ENCODE peak calls at places on chromosomes 16 and 17, in five cellular contexts. U, V, M, D and R are unnamed samples.

GRCh38 chr17:75691371-75692290 is 24.5 kb downstream of the SAP30BP start:
- DNase-seq in U (peak; percentile 89), V (no peak), M (no peak), D (peak; percentile 64), R (no peak)

GRCh38 chr16:30095166-30096078 is 591 bp downstream of the YPEL3 start:
- DNase-seq in U (no peak), V (no peak), M (no peak), D (no peak), R (peak; percentile 38)

GRCh38 chr17:35807371-35808144 is 1.7 kb upstream of the TAF15 start:
- DNase-seq in U (no peak), V (peak; percentile 51), M (no peak), D (no peak), R (no peak)

GRCh38 chr17:80012751-80013741 is 22.6 kb downstream of the TBC1D16 start:
- DNase-seq in U (no peak), V (no peak), M (no peak), D (no peak), R (no peak)

GRCh38 chr17:10135539-10136257 is 62.7 kb downstream of the GAS7 start:
- DNase-seq in U (no peak), V (no peak), M (no peak), D (no peak), R (peak; percentile 49)

GRCh38 chr16:7775072-7775488 is 442.4 kb downstream of the RBFOX1 start:
- DNase-seq in U (no peak), V (no peak), M (no peak), D (no peak), R (no peak)

GRCh38 chr17:50499722-50500121 is 8.5 kb upstream of the MYCBPAP start:
- DNase-seq in U (no peak), V (no peak), M (no peak), D (no peak), R (no peak)

GRCh38 chr16:8712589-8713361 is 38.4 kb downstream of the ABAT start:
- DNase-seq in U (no peak), V (no peak), M (peak; percentile 13), D (no peak), R (no peak)

GRCh38 chr17:40552806-40553693 is 12.2 kb downstream of the CCR7 start:
- DNase-seq in U (peak; percentile 84), V (no peak), M (no peak), D (no peak), R (no peak)

GRCh38 chr17:60664022-60664421 is 13.6 kb upstream of the BCAS3 start:
- DNase-seq in U (no peak), V (no peak), M (no peak), D (no peak), R (no peak)

GRCh38 chr17:80005360-80006338 is 30.0 kb downstream of the TBC1D16 start:
- DNase-seq in U (no peak), V (peak; percentile 48), M (no peak), D (no peak), R (peak; percentile 44)

GRCh38 chr16:67919618-67920210 is 11.9 kb downstream of the CTRL start:
- DNase-seq in U (no peak), V (no peak), M (no peak), D (no peak), R (no peak)

GRCh38 chr17:57164814-57165213 is 79.8 kb downstream of the AKAP1 start:
- DNase-seq in U (no peak), V (no peak), M (no peak), D (no peak), R (no peak)

GRCh38 chr17:16443390-16444257 is 28.3 kb downstream of the TRPV2 start:
- DNase-seq in U (no peak), V (no peak), M (no peak), D (no peak), R (no peak)

GRCh38 chr17:65359016-65359415 is 202.4 kb downstream of the AXIN2 start:
- DNase-seq in U (no peak), V (peak; percentile 66), M (no peak), D (no peak), R (no peak)

GRCh38 chr17:1989135-1989534 is 36.0 kb downstream of the RTN4RL1 start:
- DNase-seq in U (no peak), V (no peak), M (no peak), D (no peak), R (no peak)

GRCh38 chr16:2734844-2735243 is 14.8 kb upstream of the PRSS27 start:
- DNase-seq in U (no peak), V (no peak), M (no peak), D (no peak), R (no peak)

GRCh38 chr17:64781394-64781793 is 119.3 kb upstream of the SMURF2 start:
- DNase-seq in U (peak; percentile 52), V (peak; percentile 51), M (no peak), D (peak; percentile 91), R (peak; percentile 75)

GRCh38 chr16:54174201-54174600 is 112.4 kb downstream of the IRX3 start:
- DNase-seq in U (no peak), V (no peak), M (no peak), D (no peak), R (no peak)

GRCh38 chr17:65638221-65638940 is 76.9 kb upstream of the AXIN2 start:
- DNase-seq in U (no peak), V (no peak), M (no peak), D (no peak), R (no peak)

GRCh38 chr17:38881600-38882191 is 11.8 kb downstream of the LASP1 start:
- DNase-seq in U (no peak), V (peak; percentile 47), M (no peak), D (no peak), R (peak; percentile 60)

GRCh38 chr17:81251091-81251942 is 12.2 kb downstream of the NDUFAF8 start:
- DNase-seq in U (no peak), V (no peak), M (no peak), D (no peak), R (peak; percentile 72)

GRCh38 chr16:29962344-29962994 is 590 bp downstream of the TMEM219 start:
- DNase-seq in U (no peak), V (peak; percentile 59), M (no peak), D (no peak), R (peak; percentile 48)

GRCh38 chr17:61440697-61441096 is 11.5 kb upstream of the TBX4 start:
- DNase-seq in U (no peak), V (no peak), M (no peak), D (no peak), R (no peak)

GRCh38 chr16:56869513-56870270 is 4.7 kb downstream of the SLC12A3 start:
- DNase-seq in U (no peak), V (no peak), M (peak; percentile 41), D (no peak), R (peak; percentile 24)

GRCh38 chr17:47280072-47280811 is 26.6 kb downstream of the ITGB3 start:
- DNase-seq in U (no peak), V (no peak), M (no peak), D (no peak), R (no peak)

GRCh38 chr17:77418609-77419008 is 277.8 kb downstream of the SEC14L1 start:
- DNase-seq in U (no peak), V (no peak), M (no peak), D (no peak), R (no peak)
- H3K36me3 ChIP-seq in U (no peaks in the 10 kb centered on the region), V (no peaks in the 10 kb centered on the region), M (peaks cover 3% of the 10 kb centered on the region), D (no peaks in the 10 kb centered on the region), R (no peaks in the 10 kb centered on the region)

GRCh38 chr16:85535352-85536072 is 77.6 kb upstream of the GSE1 start:
- DNase-seq in U (no peak), V (no peak), M (no peak), D (no peak), R (peak; percentile 73)
- H3K4me3 ChIP-seq in U (no peak overlapping the region), V (no peak overlapping the region), M (no peak overlapping the region), D (no peak overlapping the region), R (no peak overlapping the region)

GRCh38 chr17:31877911-31878702 is 19.1 kb upstream of the COPRS start:
- DNase-seq in U (no peak), V (peak; percentile 84), M (no peak), D (no peak), R (no peak)

GRCh38 chr17:31880311-31880710 is 21.2 kb downstream of the UTP6 start:
- DNase-seq in U (no peak), V (no peak), M (no peak), D (no peak), R (no peak)

GRCh38 chr17:31877341-31877740 is 18.3 kb upstream of the COPRS start:
- DNase-seq in U (no peak), V (no peak), M (no peak), D (no peak), R (no peak)

GRCh38 chr17:31875081-31875480 is 16.0 kb upstream of the COPRS start:
- DNase-seq in U (no peak), V (no peak), M (no peak), D (no peak), R (no peak)

DNA sequence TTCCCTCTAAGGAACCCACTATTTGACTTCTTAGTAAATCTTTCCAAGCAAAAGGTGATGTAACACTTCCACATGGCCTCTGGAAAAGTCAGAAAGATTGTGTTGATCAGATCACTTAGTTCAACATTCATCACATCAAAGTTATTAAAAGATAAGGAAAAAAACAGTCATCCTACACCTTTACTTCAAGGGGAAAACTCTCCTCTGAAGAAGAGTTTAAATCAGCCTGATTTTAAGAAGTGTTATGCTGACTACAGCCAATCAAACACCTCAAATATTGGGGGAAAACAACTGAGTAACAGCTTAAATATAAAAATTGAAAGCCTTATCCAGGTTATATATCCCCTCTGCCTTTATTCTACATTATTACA is 19.6 kb upstream of the COPRS start:
- DNase-seq in U (no peak), V (no peak), M (no peak), D (no peak), R (no peak)
- H3K36me3 ChIP-seq in U (peaks cover 6% of the 10 kb centered on the region), V (peaks cover 4% of the 10 kb centered on the region), M (peaks cover 26% of the 10 kb centered on the region), D (peaks cover 98% of the 10 kb centered on the region), R (peaks cover 55% of the 10 kb centered on the region)

GRCh38 chr16:53043462-53043861 is 9.2 kb downstream of the CHD9NB start:
- DNase-seq in U (no peak), V (no peak), M (no peak), D (no peak), R (peak; percentile 23)
- H3K4me3 ChIP-seq in U (peak overlapping the region; percentile 50), V (no peak overlapping the region), M (peak overlapping the region; percentile 28), D (peak overlapping the region; percentile 38), R (no peak overlapping the region)

GRCh38 chr17:4174556-4174955 is 31.6 kb downstream of the CYB5D2 start:
- DNase-seq in U (no peak), V (no peak), M (no peak), D (no peak), R (no peak)
- H3K36me3 ChIP-seq in U (peaks cover 26% of the 10 kb centered on the region), V (peaks cover 16% of the 10 kb centered on the region), M (peaks cover 78% of the 10 kb centered on the region), D (peaks cover 97% of the 10 kb centered on the region), R (peaks cover 2% of the 10 kb centered on the region)

DNA sequence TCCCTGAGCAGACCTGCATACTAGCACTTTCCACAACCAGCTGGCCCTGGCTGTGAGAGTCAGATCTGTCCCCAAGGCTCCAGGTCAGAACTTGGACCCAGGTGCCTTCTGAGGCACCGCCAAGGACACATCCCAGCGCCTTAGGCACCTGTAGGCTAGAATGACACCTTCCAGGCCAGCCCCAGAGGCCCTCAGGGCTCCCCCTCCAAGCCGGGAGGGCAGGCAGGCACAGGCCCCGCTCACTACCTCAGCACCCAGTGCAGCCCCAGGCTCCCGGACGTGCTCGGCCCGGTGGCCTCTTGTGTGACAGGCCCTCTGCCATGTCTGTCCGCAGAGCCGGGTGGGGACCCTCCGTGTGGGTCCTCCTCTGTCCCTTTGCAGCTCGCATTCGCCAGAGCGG is 56.3 kb upstream of the CMIP start:
- DNase-seq in U (no peak), V (no peak), M (no peak), D (no peak), R (no peak)
- H3K4me3 ChIP-seq in U (no peak overlapping the region), V (no peak overlapping the region), M (no peak overlapping the region), D (no peak overlapping the region), R (no peak overlapping the region)

GRCh38 chr16:871562-872330 is 71.2 kb upstream of the GNG13 start:
- DNase-seq in U (no peak), V (no peak), M (no peak), D (no peak), R (no peak)
- H3K36me3 ChIP-seq in U (no peaks in the 10 kb centered on the region), V (no peaks in the 10 kb centered on the region), M (peaks cover 3% of the 10 kb centered on the region), D (peaks cover 85% of the 10 kb centered on the region), R (no peaks in the 10 kb centered on the region)

GRCh38 chr16:75304521-75305363 is 53.3 kb upstream of the BCAR1 start:
- DNase-seq in U (no peak), V (peak; percentile 53), M (no peak), D (peak; percentile 79), R (peak; percentile 66)
- H3K4me3 ChIP-seq in U (no peak overlapping the region), V (no peak overlapping the region), M (no peak overlapping the region), D (peak overlapping the region; percentile 18), R (no peak overlapping the region)